ENCODE peak calls at places on chromosome 2, in seven cellular contexts. L is epithelial cell of esophagus; Q is esophagus squamous epithelium; I is stimulated activated CD4-positive, alpha-beta T cell treated with anti-CD3 and anti-CD28 coated beads, Interleukin-4, amount 100 ng/mL, for 48 hours; S is stimulated activated CD8-positive, alpha-beta memory T cell treated with anti-CD3 and anti-CD28 coated beads, Interleukin-7, amount 100 ng/mL, for 24 hours; W is HFFc6; D is iPS-NIHi11. C is an unnamed sample.

GRCh38 chr2:145025382-145025781 is 505.5 kb upstream of the ZEB2 start:
- DNase-seq in L (no peak), Q (no peak), I (no peak), S (no peak), W (no peak), D (no peak), C (no peak)

GRCh38 chr2:36915627-36916026 is 50.7 kb downstream of the STRN start:
- DNase-seq in L (no peak), Q (no peak), I (no peak), S (no peak), W (no peak), D (no peak), C (no peak)

GRCh38 chr2:105734762-105735538 is 9.8 kb upstream of the NCK2 start:
- DNase-seq in L (peak), Q (no peak), I (no peak), S (no peak), W (peak), D (no peak), C (no peak)

GRCh38 chr2:144996225-144996795 is 476.4 kb upstream of the ZEB2 start:
- DNase-seq in L (no peak), Q (no peak), I (no peak), S (no peak), W (peak), D (no peak), C (no peak)

GRCh38 chr2:207765541-207765940 is 4.2 kb downstream of the FZD5 start:
- DNase-seq in L (no peak), Q (no peak), I (no peak), S (no peak), W (no peak), D (peak), C (no peak)

GRCh38 chr2:64453710-64454315 is at the start of gene LGALSL:
- DNase-seq in L (peak), Q (no peak), I (no peak), S (no peak), W (no peak), D (peak), C (no peak)

GRCh38 chr2:12637754-12638153 is 79.0 kb upstream of the TRIB2 start:
- DNase-seq in L (peak), Q (no peak), I (no peak), S (no peak), W (peak), D (no peak), C (no peak)

GRCh38 chr2:174765576-174765975 is 1.3 kb upstream of the CHRNA1 start:
- DNase-seq in L (no peak), Q (no peak), I (no peak), S (no peak), W (no peak), D (no peak), C (no peak)

GRCh38 chr2:136325844-136326291 is 207.9 kb upstream of the CXCR4 start:
- DNase-seq in L (no peak), Q (no peak), I (no peak), S (no peak), W (no peak), D (no peak), C (no peak)

GRCh38 chr2:65913914-65914786 is 481.8 kb upstream of the SPRED2 start:
- DNase-seq in L (no peak), Q (no peak), I (no peak), S (no peak), W (no peak), D (peak), C (no peak)

GRCh38 chr2:45578056-45578843 is 32.8 kb downstream of the SRBD1 start:
- DNase-seq in L (peak), Q (no peak), I (no peak), S (no peak), W (peak), D (peak), C (peak)

GRCh38 chr2:128621074-128621473 is 302.4 kb upstream of the HS6ST1 start:
- DNase-seq in L (no peak), Q (no peak), I (no peak), S (no peak), W (no peak), D (no peak), C (no peak)

GRCh38 chr2:165573534-165574461 is 104.3 kb downstream of the CSRNP3 start:
- DNase-seq in L (peak), Q (no peak), I (no peak), S (no peak), W (no peak), D (peak), C (peak)

GRCh38 chr2:233338046-233338445 is 16.2 kb upstream of the DGKD start:
- DNase-seq in L (no peak), Q (no peak), I (no peak), S (no peak), W (no peak), D (no peak), C (no peak)

GRCh38 chr2:168884990-168885389 is 5.2 kb downstream of the SPC25 start:
- DNase-seq in L (peak), Q (no peak), I (no peak), S (no peak), W (peak), D (no peak), C (no peak)

C was measured in nephron progenitor cell.